ENCODE peak calls at places on chromosomes 2 and 18, in ten cellular contexts. J is HFF-Myc, L is fibroblast of mammary gland, F is neural crest cell, M is body of pancreas, S is nephron progenitor cell, U is hepatocyte, G is upper lobe of left lung, E is HFFc6, A is kidney epithelial cell. R is an unnamed sample.
A peak's percentile ranks its signal among the peaks of the same experiment; 100 is the strongest.

GRCh38 chr2:33033524-33034150 is 86.9 kb downstream of the LTBP1 start:
- DNase-seq in G (no peak), J (no peak), A (no peak), F (no peak), U (peak; percentile 63), S (peak; percentile 26), E (peak; percentile 70), L (peak; percentile 70), M (no peak), R (peak; percentile 15)

GRCh38 chr2:98560256-98560771 is 48.0 kb downstream of the COA5 start:
- DNase-seq in F (no peak), G (no peak), L (peak; percentile 92), U (peak; percentile 33), J (peak; percentile 50), S (no peak), E (peak; percentile 86), A (peak; percentile 61), M (no peak), R (peak; percentile 85)

GRCh38 chr2:230019742-230020141 is 49.0 kb downstream of the SLC16A14 start:
- DNase-seq in G (no peak), E (no peak), L (no peak), S (no peak), A (no peak), J (no peak), M (no peak), F (no peak), U (no peak), R (no peak)

GRCh38 chr18:7467708-7468466 is 99.2 kb upstream of the PTPRM start:
- DNase-seq in G (no peak), J (peak; percentile 20), U (no peak), M (no peak), E (no peak), A (no peak), S (peak; percentile 11), L (peak; percentile 32), F (no peak), R (no peak)

GRCh38 chr2:224957540-224958465 is 84.5 kb downstream of the DOCK10 start:
- DNase-seq in L (no peak), S (no peak), G (no peak), E (no peak), J (no peak), A (no peak), F (no peak), U (no peak), M (no peak), R (no peak)

GRCh38 chr18:6054443-6054842 is 159.1 kb upstream of the TMEM200C start:
- DNase-seq in F (no peak), A (no peak), M (no peak), S (no peak), U (no peak), L (no peak), G (no peak), J (no peak), E (no peak), R (no peak)

GRCh38 chr2:29766191-29766590 is 155.2 kb downstream of the ALK start:
- DNase-seq in G (no peak), E (peak; percentile 7), L (peak; percentile 78), A (no peak), U (no peak), F (no peak), M (no peak), J (no peak), S (no peak), R (peak; percentile 45)

GRCh38 chr2:54891901-54892300 is 158.3 kb downstream of the RTN4 start:
- DNase-seq in E (peak; percentile 14), G (no peak), J (no peak), S (no peak), A (no peak), L (peak; percentile 35), M (no peak), F (no peak), U (no peak), R (no peak)

GRCh38 chr2:105872830-105873229 is 128.1 kb downstream of the NCK2 start:
- DNase-seq in F (no peak), U (no peak), S (no peak), E (no peak), M (no peak), L (no peak), G (no peak), A (no peak), J (no peak), R (no peak)

GRCh38 chr2:105873281-105873680 is 128.6 kb downstream of the NCK2 start:
- DNase-seq in L (peak; percentile 27), A (no peak), M (no peak), E (no peak), S (no peak), J (no peak), G (no peak), F (no peak), U (no peak), R (no peak)

GRCh38 chr2:105875241-105875640 is 130.5 kb downstream of the NCK2 start:
- DNase-seq in M (no peak), U (no peak), L (peak; percentile 7), J (no peak), G (no peak), E (no peak), S (no peak), F (no peak), A (no peak), R (no peak)

GRCh38 chr2:105872142-105872728 is 127.5 kb downstream of the NCK2 start:
- DNase-seq in G (no peak), U (no peak), S (no peak), A (no peak), J (no peak), L (no peak), E (no peak), F (no peak), M (no peak), R (no peak)

DNA sequence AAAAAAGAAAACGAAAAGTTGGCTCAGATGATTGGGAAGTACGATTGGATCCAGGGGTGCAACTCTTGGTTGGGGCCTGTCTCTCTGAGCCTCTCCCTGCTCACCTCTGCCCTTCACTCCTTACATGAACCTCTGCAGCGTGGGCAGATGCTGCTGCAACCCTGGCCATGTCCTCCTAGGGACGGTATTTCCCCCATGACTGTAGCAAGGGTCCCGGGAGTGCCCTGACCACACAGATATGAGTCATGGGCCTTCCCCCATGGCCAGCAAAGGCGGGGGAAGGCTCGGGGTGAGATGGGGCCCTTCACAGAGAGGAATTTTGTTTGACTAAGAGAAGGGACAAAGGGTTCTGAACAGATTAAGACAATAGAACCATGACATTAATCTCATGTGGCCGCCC is 129.0 kb downstream of the NCK2 start:
- DNase-seq in L (peak; percentile 89), M (no peak), G (no peak), U (peak; percentile 59), S (no peak), J (no peak), F (no peak), E (peak; percentile 20), A (peak; percentile 63), R (no peak)
- TF ChIP-seq CTCF in L (peak; percentile 8), M (no peak), G (no peak), U (no peak), S (no peak), J (no peak), F (no peak), E (no peak), A (no peak), R (no peak)

GRCh38 chr2:240554767-240555493 is 2.9 kb downstream of the ANKMY1 start:
- DNase-seq in G (peak; percentile 72), S (no peak), F (no peak), U (no peak), J (no peak), A (no peak), E (no peak), L (no peak), M (no peak), R (no peak)

GRCh38 chr2:240555541-240556250 is 2.1 kb downstream of the ANKMY1 start:
- DNase-seq in S (no peak), F (no peak), G (peak; percentile 34), J (no peak), M (no peak), L (no peak), A (no peak), E (no peak), U (no peak), R (no peak)

GRCh38 chr2:240557101-240557751 is 562 bp downstream of the ANKMY1 start:
- DNase-seq in M (no peak), L (no peak), S (no peak), G (peak; percentile 86), A (no peak), F (no peak), J (no peak), U (peak; percentile 6), E (no peak), R (no peak)

GRCh38 chr2:240557808-240558207 is at the start of gene ANKMY1:
- DNase-seq in M (peak; percentile 68), A (no peak), U (peak; percentile 88), G (peak; percentile 94), J (no peak), L (peak; percentile 69), S (peak; percentile 88), E (peak; percentile 49), F (peak; percentile 74), R (no peak)

DNA sequence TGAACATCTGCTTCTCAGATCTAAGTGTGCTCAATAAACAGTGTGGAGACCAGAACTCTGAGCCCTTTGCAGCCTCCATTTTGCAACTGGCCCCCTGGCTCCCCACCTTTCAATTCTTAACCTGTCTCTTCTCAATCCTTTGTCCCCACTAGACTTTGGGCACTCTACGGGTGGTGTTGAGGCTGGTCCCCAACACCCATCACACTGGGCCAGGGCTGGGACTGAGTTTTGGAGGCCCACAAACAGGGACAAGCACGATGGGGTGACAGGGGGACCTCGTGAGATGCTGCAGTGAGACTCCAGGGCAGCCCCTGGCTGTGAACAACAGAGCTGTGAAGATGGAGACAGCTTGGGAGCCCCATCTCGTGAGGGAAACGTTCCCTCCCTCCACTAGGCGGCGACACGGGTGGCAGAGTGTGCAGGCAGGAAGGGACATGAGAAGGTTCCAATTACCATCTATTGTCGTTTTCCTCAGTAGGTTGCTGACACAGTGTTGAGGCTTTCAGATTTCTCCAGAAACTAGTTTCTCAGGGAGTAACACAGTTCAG is 1.2 kb downstream of the ANKMY1 start:
- DNase-seq in E (peak; percentile 31), F (no peak), M (no peak), J (no peak), G (peak; percentile 24), L (peak; percentile 65), S (peak; percentile 46), A (no peak), U (peak; percentile 41), R (no peak)
- TF ChIP-seq CTCF in E (peak; percentile 74), F (peak; percentile 57), M (no peak), J (peak; percentile 75), G (peak; percentile 41), L (peak; percentile 67), S (peak; percentile 27), A (peak; percentile 78), U (peak; percentile 19), R (peak; percentile 49)

GRCh38 chr2:10706033-10706432 is 15.4 kb upstream of the ATP6V1C2 start:
- DNase-seq in S (no peak), F (no peak), J (no peak), M (no peak), A (no peak), U (no peak), L (no peak), G (no peak), E (no peak), R (no peak)

GRCh38 chr2:10704034-10704594 is 14.3 kb upstream of the NOL10 start:
- DNase-seq in L (no peak), E (no peak), G (no peak), U (no peak), F (no peak), M (no peak), S (no peak), J (no peak), A (no peak), R (no peak)

GRCh38 chr2:10712186-10712809 is 9.1 kb upstream of the ATP6V1C2 start:
- DNase-seq in F (no peak), L (no peak), A (no peak), S (no peak), M (no peak), G (no peak), E (no peak), J (no peak), U (no peak), R (no peak)

GRCh38 chr2:10707831-10708230 is 13.6 kb upstream of the ATP6V1C2 start:
- DNase-seq in J (no peak), L (no peak), G (no peak), U (no peak), E (no peak), A (no peak), S (no peak), M (no peak), F (no peak), R (no peak)

GRCh38 chr2:10709290-10709939 is 12.0 kb upstream of the ATP6V1C2 start:
- DNase-seq in M (no peak), S (peak; percentile 12), J (no peak), F (no peak), G (no peak), E (peak; percentile 16), L (no peak), A (no peak), U (peak; percentile 28), R (no peak)
- TF ChIP-seq CTCF in M (no peak), S (peak; percentile 35), J (peak; percentile 47), F (peak; percentile 40), G (peak; percentile 16), E (peak; percentile 62), L (peak; percentile 35), A (peak; percentile 59), U (peak; percentile 30), R (peak; percentile 49)

GRCh38 chr2:84821806-84822205 is 59.1 kb downstream of the TRABD2A start:
- DNase-seq in S (no peak), M (no peak), L (no peak), J (no peak), E (no peak), A (no peak), U (no peak), G (peak; percentile 31), F (no peak), R (no peak)
- TF ChIP-seq CTCF in S (no peak), M (no peak), L (no peak), J (no peak), E (no peak), A (no peak), U (no peak), G (no peak), F (no peak), R (no peak)

R was measured in AG04450.